ENCODE peak calls at places on chromosomes 13 and 19, in four cellular contexts. One of them, this sample, is unnamed.

GRCh38 chr19:2315818-2316353 is 7.9 kb upstream of the LINGO3 start:
- DNase-seq in GM12878: no peak
- DNase-seq in esophagus squamous epithelium: no peak
- DNase-seq in uterus: no peak
- DNase-seq in this sample: no peak

GRCh38 chr13:111897178-111897845 is 169.6 kb upstream of the SOX1 start:
- DNase-seq in GM12878: no peak
- DNase-seq in uterus: no peak
- DNase-seq in esophagus squamous epithelium: no peak
- DNase-seq in this sample: no peak

GRCh38 chr13:60312851-60313505 is 84.0 kb upstream of the TDRD3 start:
- DNase-seq in uterus: no peak
- DNase-seq in esophagus squamous epithelium: no peak
- DNase-seq in GM12878: no peak
- DNase-seq in this sample: no peak

GRCh38 chr19:42693760-42694350 is 46.4 kb downstream of the PSG3 start:
- DNase-seq in GM12878: no peak
- DNase-seq in uterus: no peak
- DNase-seq in esophagus squamous epithelium: no peak
- DNase-seq in this sample: no peak

GRCh38 chr13:30863796-30864195 is 42.3 kb upstream of the MEDAG start:
- DNase-seq in uterus: no peak
- DNase-seq in esophagus squamous epithelium: no peak
- DNase-seq in GM12878: no peak
- DNase-seq in this sample: no peak

GRCh38 chr13:73809561-73809960 is 324.6 kb downstream of the KLF12 start:
- DNase-seq in esophagus squamous epithelium: no peak
- DNase-seq in GM12878: no peak
- DNase-seq in uterus: no peak
- DNase-seq in this sample: no peak

GRCh38 chr19:33905937-33906577 is 109.4 kb downstream of the KCTD15 start:
- DNase-seq in uterus: peak
- DNase-seq in GM12878: no peak
- DNase-seq in esophagus squamous epithelium: no peak
- DNase-seq in this sample: peak

GRCh38 chr19:55304279-55304978 is 20.6 kb downstream of the BRSK1 start:
- DNase-seq in uterus: no peak
- DNase-seq in GM12878: no peak
- DNase-seq in esophagus squamous epithelium: no peak
- DNase-seq in this sample: no peak

GRCh38 chr13:111654531-111654930 is 334.1 kb downstream of the TEX29 start:
- DNase-seq in uterus: no peak
- DNase-seq in esophagus squamous epithelium: no peak
- DNase-seq in GM12878: no peak
- DNase-seq in this sample: no peak

GRCh38 chr13:24737042-24737441 is 26.9 kb upstream of the RNF17 start:
- DNase-seq in uterus: no peak
- DNase-seq in esophagus squamous epithelium: no peak
- DNase-seq in GM12878: no peak
- DNase-seq in this sample: no peak

GRCh38 chr13:109783815-109784589 is 2.4 kb downstream of the IRS2 start:
- DNase-seq in uterus: peak
- DNase-seq in esophagus squamous epithelium: no peak
- DNase-seq in GM12878: no peak
- DNase-seq in this sample: no peak

GRCh38 chr13:23750383-23751121 is 138.6 kb downstream of the MIPEP start:
- DNase-seq in GM12878: no peak
- DNase-seq in esophagus squamous epithelium: no peak
- DNase-seq in uterus: no peak
- DNase-seq in this sample: no peak

GRCh38 chr13:113499936-113500335 is 9.4 kb upstream of the DCUN1D2 start:
- DNase-seq in uterus: no peak
- DNase-seq in GM12878: no peak
- DNase-seq in esophagus squamous epithelium: no peak
- DNase-seq in this sample: no peak

GRCh38 chr13:38950987-38951386 is 39.6 kb downstream of the STOML3 start:
- DNase-seq in uterus: no peak
- DNase-seq in esophagus squamous epithelium: no peak
- DNase-seq in GM12878: no peak
- DNase-seq in this sample: no peak

GRCh38 chr13:19665427-19665859 is 32.0 kb downstream of the MPHOSPH8 start:
- DNase-seq in GM12878: no peak
- DNase-seq in esophagus squamous epithelium: no peak
- DNase-seq in uterus: no peak
- DNase-seq in this sample: no peak

GRCh38 chr13:53004605-53005004 is 24.0 kb upstream of the OLFM4 start:
- DNase-seq in GM12878: no peak
- DNase-seq in uterus: no peak
- DNase-seq in esophagus squamous epithelium: no peak
- DNase-seq in this sample: no peak

GRCh38 chr19:5593245-5593962 is 25.7 kb upstream of the TINCR start:
- DNase-seq in uterus: no peak
- DNase-seq in esophagus squamous epithelium: no peak
- DNase-seq in GM12878: no peak
- DNase-seq in this sample: no peak

GRCh38 chr13:26021956-26022355 is 29.9 kb downstream of the SHISA2 start:
- DNase-seq in esophagus squamous epithelium: no peak
- DNase-seq in uterus: no peak
- DNase-seq in GM12878: no peak
- DNase-seq in this sample: no peak

GRCh38 chr13:113923376-113924063 is 50.4 kb downstream of the C13orf46 start:
- DNase-seq in esophagus squamous epithelium: no peak
- DNase-seq in uterus: no peak
- DNase-seq in GM12878: no peak
- DNase-seq in this sample: peak

GRCh38 chr19:1169921-1170885 is 3.9 kb downstream of the SBNO2 start:
- DNase-seq in esophagus squamous epithelium: no peak
- DNase-seq in uterus: peak
- DNase-seq in GM12878: no peak
- DNase-seq in this sample: peak

GRCh38 chr19:280541-281007 is 10.6 kb downstream of the PLPP2 start:
- DNase-seq in uterus: no peak
- DNase-seq in esophagus squamous epithelium: no peak
- DNase-seq in GM12878: no peak
- DNase-seq in this sample: no peak

GRCh38 chr13:32811297-32811800 is 204.9 kb upstream of the KL start:
- DNase-seq in GM12878: peak
- DNase-seq in esophagus squamous epithelium: no peak
- DNase-seq in uterus: no peak
- DNase-seq in this sample: no peak

GRCh38 chr13:60759499-60759898 is 362.5 kb downstream of the TDRD3 start:
- DNase-seq in uterus: no peak
- DNase-seq in esophagus squamous epithelium: no peak
- DNase-seq in GM12878: no peak
- DNase-seq in this sample: no peak

GRCh38 chr13:23060972-23061371 is 119.8 kb upstream of the SGCG start:
- DNase-seq in uterus: no peak
- DNase-seq in esophagus squamous epithelium: no peak
- DNase-seq in GM12878: no peak
- DNase-seq in this sample: no peak

GRCh38 chr19:1486720-1487575 is 3.2 kb downstream of the PCSK4 start:
- DNase-seq in esophagus squamous epithelium: no peak
- DNase-seq in GM12878: no peak
- DNase-seq in uterus: no peak
- DNase-seq in this sample: peak

GRCh38 chr19:17259934-17260333 is 4.6 kb downstream of the USHBP1 start:
- DNase-seq in esophagus squamous epithelium: no peak
- DNase-seq in uterus: no peak
- DNase-seq in GM12878: no peak
- DNase-seq in this sample: no peak

GRCh38 chr13:77584111-77584510 is 48.6 kb downstream of the SCEL start:
- DNase-seq in uterus: no peak
- DNase-seq in esophagus squamous epithelium: no peak
- DNase-seq in GM12878: no peak
- DNase-seq in this sample: peak

DNA sequence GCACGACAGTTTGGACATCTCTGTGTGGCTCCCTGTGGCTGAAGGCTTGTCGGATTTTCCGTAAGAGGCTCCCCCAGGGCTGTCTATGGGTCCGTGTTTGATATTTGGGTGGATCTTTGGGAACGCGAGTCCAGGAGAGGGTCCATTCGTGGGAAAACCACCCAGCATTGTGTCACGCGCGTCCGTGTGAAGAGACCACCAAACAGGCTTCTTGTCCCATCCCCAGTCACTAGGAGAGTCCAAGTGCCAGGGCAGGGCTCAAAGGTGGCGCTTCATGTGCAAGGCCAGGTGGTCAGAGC is 2.4 kb downstream of the KLF1 start:
- DNase-seq in GM12878: no peak
- DNase-seq in esophagus squamous epithelium: no peak
- DNase-seq in uterus: no peak
- DNase-seq in this sample: no peak
- H3K4me3 ChIP-seq in GM12878: peak
- H3K4me3 ChIP-seq in esophagus squamous epithelium: peak
- H3K4me3 ChIP-seq in uterus: no peak
- H3K4me3 ChIP-seq in this sample: peak

GRCh38 chr19:19672816-19673215 is 4.2 kb downstream of the ZNF101 start:
- DNase-seq in esophagus squamous epithelium: no peak
- DNase-seq in uterus: no peak
- DNase-seq in GM12878: no peak
- DNase-seq in this sample: no peak

GRCh38 chr19:19663292-19664120 is at the start of gene ATP13A1:
- DNase-seq in uterus: peak
- DNase-seq in GM12878: peak
- DNase-seq in esophagus squamous epithelium: peak
- DNase-seq in this sample: peak

GRCh38 chr19:19662866-19663291 is 597 bp downstream of the ATP13A1 start:
- DNase-seq in uterus: no peak
- DNase-seq in esophagus squamous epithelium: no peak
- DNase-seq in GM12878: no peak
- DNase-seq in this sample: no peak

GRCh38 chr19:19670070-19670551 is 1.5 kb downstream of the ZNF101 start:
- DNase-seq in uterus: no peak
- DNase-seq in esophagus squamous epithelium: no peak
- DNase-seq in GM12878: no peak
- DNase-seq in this sample: no peak

GRCh38 chr19:19668230-19669012 is at the start of gene ZNF101:
- DNase-seq in GM12878: peak
- DNase-seq in uterus: peak
- DNase-seq in esophagus squamous epithelium: peak
- DNase-seq in this sample: peak
- TF ChIP-seq POLR2A in GM12878: peak
- TF ChIP-seq POLR2A in uterus: no peak
- TF ChIP-seq POLR2A in esophagus squamous epithelium: peak
- TF ChIP-seq POLR2A in this sample: peak

DNA sequence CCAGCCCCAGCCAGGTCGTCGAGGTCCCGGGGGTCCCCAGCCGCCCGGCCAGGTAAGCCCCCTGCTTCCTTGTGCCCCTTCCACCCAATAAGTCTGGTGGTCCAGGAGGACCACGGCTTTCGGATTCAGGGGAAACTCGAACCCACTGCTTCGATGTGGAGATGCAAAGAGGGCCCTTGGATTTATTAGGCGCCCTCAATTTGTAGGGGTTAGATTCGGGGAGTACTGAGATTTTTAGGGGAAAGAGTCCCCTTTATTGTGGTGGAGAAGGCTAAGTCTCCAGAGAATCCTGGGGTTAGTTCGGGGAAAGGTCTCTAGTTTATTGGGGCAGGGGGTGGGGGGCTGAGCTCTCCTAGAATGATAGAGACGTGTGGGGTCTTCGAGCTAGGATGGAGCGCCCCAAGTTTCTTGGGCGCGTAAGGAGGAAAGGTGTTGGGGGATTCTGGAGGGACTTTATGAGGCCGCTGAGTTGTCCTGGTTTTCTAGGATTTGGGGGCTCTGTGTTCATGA is 3.8 kb upstream of the LTBP4 start:
- DNase-seq in GM12878: no peak
- DNase-seq in esophagus squamous epithelium: no peak
- DNase-seq in uterus: no peak
- DNase-seq in this sample: no peak
- H3K4me3 ChIP-seq in GM12878: no peak
- H3K4me3 ChIP-seq in esophagus squamous epithelium: no peak
- H3K4me3 ChIP-seq in uterus: peak
- H3K4me3 ChIP-seq in this sample: peak

GRCh38 chr19:3983936-3984583 is 1.2 kb downstream of the EEF2 start:
- DNase-seq in GM12878: no peak
- DNase-seq in esophagus squamous epithelium: no peak
- DNase-seq in uterus: no peak
- DNase-seq in this sample: peak
- TF ChIP-seq POLR2A in GM12878: peak
- TF ChIP-seq POLR2A in esophagus squamous epithelium: no peak
- TF ChIP-seq POLR2A in uterus: no peak
- TF ChIP-seq POLR2A in this sample: no peak

DNA sequence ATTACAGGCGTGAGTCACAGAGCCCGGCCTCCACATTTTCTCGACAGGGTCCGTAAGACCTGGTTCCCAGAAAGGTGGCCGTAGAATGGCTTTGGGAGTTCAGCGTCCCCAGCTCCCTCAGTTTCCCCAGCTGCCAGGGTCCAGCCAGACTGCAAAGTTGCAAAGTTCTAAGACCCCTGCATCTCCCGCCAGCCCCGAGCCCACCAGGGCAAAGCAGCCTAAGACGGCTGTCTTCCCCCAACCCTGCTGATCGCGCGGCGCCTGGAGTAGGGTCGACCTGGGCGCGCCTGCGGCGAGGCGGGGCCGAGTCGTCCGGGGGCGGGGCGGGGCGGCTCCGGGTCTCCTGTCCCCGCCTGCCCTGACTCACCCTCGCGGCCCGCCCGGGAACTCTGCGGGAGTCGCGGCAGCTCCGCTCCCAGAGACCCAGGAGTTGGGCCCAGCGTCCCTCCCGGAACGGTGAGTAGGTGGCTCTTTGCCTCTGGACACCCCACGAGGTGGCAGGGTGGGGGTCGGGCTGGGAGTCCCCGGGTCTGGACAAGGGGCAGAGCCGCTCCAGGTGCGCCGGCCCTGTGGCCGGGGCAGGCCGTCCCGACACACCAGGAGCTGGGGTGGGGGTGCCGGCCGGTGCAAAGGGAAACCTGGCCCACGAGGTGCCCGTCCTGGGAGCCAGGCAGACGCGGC is at the start of gene LRRC8E:
- DNase-seq in esophagus squamous epithelium: no peak
- DNase-seq in uterus: no peak
- DNase-seq in GM12878: no peak
- DNase-seq in this sample: peak
- H3K4me3 ChIP-seq in esophagus squamous epithelium: peak
- H3K4me3 ChIP-seq in uterus: no peak
- H3K4me3 ChIP-seq in GM12878: no peak
- H3K4me3 ChIP-seq in this sample: peak